ENCODE peak calls at places on chromosomes 7 and 10, in ten cellular contexts. U is hepatocyte; P is NB4; M is fibroblast of lung; C is suprapubic skin; H is cardiac muscle cell; S is CD4-positive, alpha-beta T cell; J is cardiac fibroblast; Y is HCT116; V is brain microvascular endothelial cell. N is an unnamed sample.

GRCh38 chr10:113179270-113179669 is 229.2 kb downstream of the TCF7L2 start:
- DNase-seq in U (no peak), P (peak), M (no peak), C (no peak), H (no peak), S (no peak), J (peak), Y (no peak), V (no peak), N (no peak)

GRCh38 chr10:35934637-35934995 is 292.5 kb upstream of the FZD8 start:
- DNase-seq in U (no peak), P (no peak), M (no peak), C (no peak), H (no peak), S (no peak), J (no peak), Y (no peak), V (no peak), N (no peak)

GRCh38 chr10:49106451-49106850 is 8.9 kb downstream of the VSTM4 start:
- DNase-seq in U (no peak), P (no peak), M (peak), C (no peak), H (no peak), S (no peak), J (peak), Y (no peak), V (no peak), N (no peak)

GRCh38 chr7:666454-667292 is 59.8 kb upstream of the DNAAF5 start:
- DNase-seq in U (no peak), P (no peak), M (no peak), C (peak), H (no peak), S (no peak), J (no peak), Y (no peak), V (no peak), N (no peak)

GRCh38 chr7:131249003-131249402 is 78.7 kb upstream of the MKLN1 start:
- DNase-seq in U (peak), P (no peak), M (peak), C (peak), H (no peak), S (no peak), J (peak), Y (no peak), V (peak), N (no peak)

GRCh38 chr10:110779489-110779888 is 92.2 kb upstream of the PDCD4 start:
- DNase-seq in U (no peak), P (no peak), M (no peak), C (no peak), H (no peak), S (no peak), J (no peak), Y (no peak), V (no peak), N (no peak)

GRCh38 chr7:67856046-67856445 is 859.4 kb downstream of the TYW1 start:
- DNase-seq in U (no peak), P (no peak), M (no peak), C (no peak), H (no peak), S (no peak), J (no peak), Y (no peak), V (no peak), N (no peak)

GRCh38 chr10:126691456-126691855 is 21.0 kb upstream of the C10orf90 start:
- DNase-seq in U (no peak), P (no peak), M (no peak), C (no peak), H (no peak), S (no peak), J (no peak), Y (no peak), V (no peak), N (no peak)

GRCh38 chr10:36163827-36164226 is 521.7 kb upstream of the FZD8 start:
- DNase-seq in U (no peak), P (no peak), M (no peak), C (no peak), H (no peak), S (no peak), J (peak), Y (no peak), V (no peak), N (no peak)

GRCh38 chr7:82247814-82248433 is 195.7 kb downstream of the CACNA2D1 start:
- DNase-seq in U (no peak), P (peak), M (peak), C (no peak), H (no peak), S (no peak), J (peak), Y (peak), V (no peak), N (no peak)

GRCh38 chr7:104848386-104848990 is 165.5 kb upstream of the KMT2E start:
- DNase-seq in U (peak), P (peak), M (peak), C (no peak), H (peak), S (peak), J (peak), Y (peak), V (peak), N (no peak)

GRCh38 chr10:15201589-15202300 is 33.3 kb upstream of the NMT2 start:
- DNase-seq in U (no peak), P (no peak), M (peak), C (no peak), H (no peak), S (no peak), J (peak), Y (peak), V (peak), N (no peak)

GRCh38 chr7:46969303-46970130 is 612.4 kb downstream of the TNS3 start:
- DNase-seq in U (no peak), P (no peak), M (peak), C (no peak), H (no peak), S (no peak), J (peak), Y (no peak), V (no peak), N (no peak)

GRCh38 chr10:4708123-4708759 is 117.8 kb upstream of the AKR1E2 start:
- DNase-seq in U (no peak), P (peak), M (no peak), C (no peak), H (no peak), S (no peak), J (no peak), Y (no peak), V (no peak), N (no peak)
- TF ChIP-seq CTCF in U (no peak), P (peak), M (peak), C (no peak), H (peak), S (no peak), J (peak), Y (peak), V (peak), N (peak)

GRCh38 chr7:19210883-19211282 is 65.7 kb upstream of the FERD3L start:
- DNase-seq in U (peak), P (no peak), M (no peak), C (no peak), H (no peak), S (no peak), J (no peak), Y (no peak), V (no peak), N (no peak)

GRCh38 chr7:19213746-19214145 is 68.5 kb upstream of the FERD3L start:
- DNase-seq in U (no peak), P (no peak), M (peak), C (no peak), H (no peak), S (no peak), J (no peak), Y (no peak), V (no peak), N (no peak)

DNA sequence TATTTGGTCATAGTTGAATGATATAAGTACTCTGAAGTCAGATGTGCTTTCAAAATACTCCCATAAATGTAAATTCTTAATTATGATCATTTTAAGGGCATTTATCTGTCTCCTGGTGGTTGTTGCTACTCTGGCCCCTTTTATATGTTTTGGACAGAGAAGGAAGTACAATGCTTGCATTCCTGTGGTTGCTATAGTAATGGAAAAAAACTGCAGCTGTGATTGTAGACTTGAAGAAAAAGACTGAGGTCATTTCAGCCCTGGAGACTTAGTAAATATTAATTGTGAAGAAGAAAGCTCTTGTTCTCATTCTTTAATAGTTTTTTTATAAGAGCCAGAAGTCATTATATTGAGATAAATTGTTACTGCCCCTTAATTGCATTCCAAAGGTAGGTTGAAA is 70.2 kb upstream of the FERD3L start:
- DNase-seq in U (peak), P (no peak), M (peak), C (no peak), H (no peak), S (no peak), J (peak), Y (no peak), V (peak), N (no peak)
- TF ChIP-seq CTCF in U (no peak), P (no peak), M (no peak), C (no peak), H (no peak), S (no peak), J (no peak), Y (no peak), V (no peak), N (peak)

DNA sequence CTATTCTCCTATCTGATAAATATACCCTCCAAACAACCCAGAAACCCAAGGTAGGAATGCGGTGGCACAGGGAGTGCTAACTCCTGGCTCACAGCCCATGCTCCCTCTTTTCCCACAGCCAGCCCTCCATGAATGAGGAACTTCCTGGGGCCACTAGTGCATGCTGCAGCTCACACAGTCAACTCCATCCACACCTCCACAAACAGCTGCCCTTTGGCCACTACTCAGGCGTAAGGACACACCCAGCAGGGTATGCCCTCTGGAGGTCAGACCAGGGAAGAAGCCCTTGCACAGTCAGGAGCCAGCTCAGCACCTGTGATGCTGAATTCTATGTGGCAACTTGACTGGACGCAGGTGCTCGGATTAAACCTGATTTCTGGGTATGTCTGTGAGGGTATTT is 85.2 kb upstream of the PIK3CG start:
- DNase-seq in U (peak), P (peak), M (no peak), C (no peak), H (peak), S (no peak), J (no peak), Y (peak), V (no peak), N (no peak)
- TF ChIP-seq CTCF in U (peak), P (peak), M (no peak), C (no peak), H (no peak), S (no peak), J (no peak), Y (peak), V (no peak), N (no peak)

GRCh38 chr7:110204527-110204926 is 886.4 kb upstream of the LRRN3 start:
- DNase-seq in U (peak), P (peak), M (no peak), C (no peak), H (peak), S (no peak), J (no peak), Y (peak), V (peak), N (no peak)
- TF ChIP-seq CTCF in U (peak), P (peak), M (no peak), C (no peak), H (no peak), S (no peak), J (no peak), Y (peak), V (peak), N (peak)

N was measured in chondrocyte.